ENCODE peak calls at places on chromosomes 6 and 20, in four cellular contexts. M, K, T and J are unnamed samples.

GRCh38 chr20:23161968-23162696 is 76.0 kb upstream of the CD93 start:
- DNase-seq in T (peak; percentile 28), K (peak; percentile 68), M (peak; percentile 54), J (peak; percentile 76)

GRCh38 chr6:82988904-82989303 is 76.7 kb downstream of the UBE3D start:
- DNase-seq in M (no peak), K (no peak), T (no peak), J (no peak)

GRCh38 chr6:21508753-21509152 is 84.8 kb upstream of the SOX4 start:
- DNase-seq in T (no peak), M (peak; percentile 89), K (no peak), J (no peak)

GRCh38 chr20:10902836-10903410 is 229.1 kb upstream of the JAG1 start:
- DNase-seq in T (no peak), M (no peak), K (no peak), J (no peak)

GRCh38 chr20:7883741-7884140 is 56.5 kb downstream of the HAO1 start:
- DNase-seq in M (no peak), K (no peak), T (no peak), J (no peak)

GRCh38 chr20:43746344-43747137 is 19.7 kb upstream of the GTSF1L start:
- DNase-seq in M (no peak), K (no peak), T (no peak), J (peak; percentile 27)

GRCh38 chr6:121652726-121653623 is 217.5 kb downstream of the GJA1 start:
- DNase-seq in M (no peak), T (no peak), K (peak; percentile 21), J (no peak)

GRCh38 chr6:26205625-26206574 is 118.7 kb downstream of the HFE start:
- DNase-seq in T (no peak), K (no peak), M (peak; percentile 41), J (peak; percentile 82)

GRCh38 chr20:24662286-24662685 is 192.9 kb downstream of the SYNDIG1 start:
- DNase-seq in M (no peak), K (no peak), T (no peak), J (no peak)

GRCh38 chr20:62066339-62066982 is 780 bp upstream of the TAF4 start:
- DNase-seq in T (peak; percentile 38), M (peak; percentile 23), K (peak; percentile 43), J (peak; percentile 80)
- TF ChIP-seq POLR2A in T (no peak), M (no peak), K (no peak), J (peak; percentile 45)

GRCh38 chr6:73581293-73581692 is 60.5 kb upstream of the EEF1A1 start:
- DNase-seq in K (no peak), T (no peak), M (no peak), J (no peak)

GRCh38 chr6:73579389-73579788 is 58.6 kb upstream of the EEF1A1 start:
- DNase-seq in T (no peak), M (no peak), K (no peak), J (no peak)

GRCh38 chr6:73579851-73580246 is 59.0 kb upstream of the EEF1A1 start:
- DNase-seq in T (no peak), M (peak; percentile 30), K (no peak), J (peak; percentile 60)

GRCh38 chr6:73577605-73578160 is 56.9 kb upstream of the EEF1A1 start:
- DNase-seq in K (no peak), M (no peak), T (no peak), J (peak; percentile 13)

GRCh38 chr6:73580247-73581149 is 59.7 kb upstream of the EEF1A1 start:
- DNase-seq in T (peak; percentile 63), M (peak; percentile 80), K (peak; percentile 61), J (peak; percentile 80)
- TF ChIP-seq POLR2A in T (no peak), M (no peak), K (peak; percentile 39), J (peak; percentile 38)

GRCh38 chr6:37114612-37115011 is 55.3 kb upstream of the PIM1 start:
- DNase-seq in T (no peak), M (no peak), K (no peak), J (no peak)

GRCh38 chr6:37110455-37111155 is 59.3 kb upstream of the PIM1 start:
- DNase-seq in T (no peak), K (no peak), M (no peak), J (peak; percentile 76)

GRCh38 chr6:37109714-37110454 is 60.1 kb upstream of the PIM1 start:
- DNase-seq in M (no peak), K (no peak), T (no peak), J (peak; percentile 99)

GRCh38 chr6:37113976-37114375 is 56.0 kb upstream of the PIM1 start:
- DNase-seq in T (no peak), M (no peak), K (no peak), J (no peak)

GRCh38 chr6:37111156-37111461 is 58.8 kb upstream of the PIM1 start:
- DNase-seq in M (no peak), T (no peak), K (no peak), J (peak; percentile 60)
- TF ChIP-seq POLR2A in M (no peak), T (no peak), K (no peak), J (no peak)

DNA sequence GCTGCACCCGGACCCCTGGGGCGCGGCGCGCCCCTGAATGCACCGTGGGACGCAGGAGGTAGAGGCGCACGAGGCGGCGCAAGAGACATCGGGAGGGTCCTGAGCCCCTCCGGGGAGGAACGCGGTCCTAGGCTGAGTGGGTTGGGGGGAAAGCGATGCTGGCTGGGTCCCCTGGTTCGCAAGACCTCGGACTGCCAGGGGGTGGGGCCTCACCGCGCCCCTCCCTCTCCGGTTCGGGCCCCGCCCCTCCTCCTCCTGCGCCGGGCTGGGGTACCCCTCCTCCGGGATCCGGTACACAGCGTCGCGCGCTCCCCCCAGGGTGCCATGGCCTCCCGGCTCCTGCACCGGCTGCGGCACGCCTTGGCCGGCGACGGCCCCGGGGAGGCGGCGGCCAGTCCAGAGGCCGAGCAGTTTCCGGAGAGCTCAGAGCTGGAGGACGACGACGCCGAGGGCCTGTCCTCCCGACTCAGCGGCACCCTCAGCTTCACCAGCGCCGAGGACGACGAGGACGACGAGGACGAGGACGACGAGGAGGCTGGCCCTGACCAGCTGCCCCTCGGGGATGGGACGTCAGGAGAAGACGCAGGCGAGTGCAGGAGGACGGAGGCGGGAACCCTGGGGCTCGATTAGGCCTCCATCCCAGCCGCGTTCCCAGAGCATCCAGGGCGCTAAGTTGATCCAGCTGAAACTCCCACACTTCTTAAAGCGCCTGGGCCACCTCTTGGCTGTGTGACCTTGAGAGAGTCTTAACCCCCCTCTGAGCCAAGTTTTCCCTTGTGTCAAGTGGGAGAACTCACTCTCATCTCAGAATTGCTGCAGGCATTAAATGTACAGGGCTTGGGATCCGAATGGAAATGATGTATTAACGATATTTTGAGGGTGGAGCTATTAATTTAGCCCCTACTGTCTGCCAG is 541 bp downstream of the SNX21 start:
- DNase-seq in K (peak; percentile 73), T (peak; percentile 54), M (peak; percentile 61), J (peak; percentile 13)
- TF ChIP-seq POLR2A in K (no peak), T (peak; percentile 1), M (peak; percentile 26), J (no peak)

DNA sequence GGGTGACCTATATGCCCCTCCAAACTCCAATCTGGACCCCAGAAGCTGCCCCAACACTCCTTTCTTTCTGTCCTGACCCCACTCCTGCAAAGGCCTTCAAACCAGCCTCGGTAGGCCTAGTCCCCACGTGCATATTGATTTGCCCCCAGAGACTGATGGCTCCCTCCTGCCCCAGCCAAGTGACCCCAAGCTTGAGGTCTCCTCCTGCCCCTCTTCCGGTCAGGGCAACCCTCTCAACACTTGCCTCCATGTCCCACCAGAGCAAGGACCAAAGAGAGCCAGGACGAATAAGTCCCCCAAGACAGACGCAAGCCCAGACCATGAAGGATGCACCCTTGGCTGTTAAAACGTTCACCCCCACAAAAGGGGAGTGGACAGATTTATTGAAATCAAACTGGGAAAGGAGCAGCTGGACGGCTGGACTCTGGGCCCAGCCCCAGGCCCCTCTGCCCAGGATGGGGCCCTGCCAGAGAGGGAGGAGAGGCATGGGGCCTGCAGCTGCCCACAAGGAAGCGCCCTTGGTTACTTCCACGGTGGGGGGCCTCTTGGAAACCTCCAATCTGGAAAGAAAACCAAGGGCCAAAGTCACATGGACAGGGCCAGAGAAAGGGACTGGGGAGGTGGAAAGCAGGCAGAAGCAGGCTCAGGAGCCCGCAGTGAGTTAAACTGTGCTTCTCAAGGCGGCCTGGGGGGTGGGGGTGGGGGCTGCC is 2.4 kb upstream of the SPEF1 start:
- DNase-seq in T (no peak), K (no peak), M (no peak), J (no peak)
- TF ChIP-seq POLR2A in T (no peak), K (no peak), M (no peak), J (peak; percentile 6)